ENCODE peak calls at places on chromosomes 1 and 21, in six cellular contexts. One of them, this sample, is unnamed.

GRCh38 chr1:166165661-166166399 is 971 bp downstream of the FAM78B start:
- DNase-seq in fibroblast of mammary gland: peak
- DNase-seq in astrocyte: peak
- DNase-seq in mammary epithelial cell: peak
- DNase-seq in GM06990: peak
- DNase-seq in dorsolateral prefrontal cortex: peak
- DNase-seq in this sample: peak

GRCh38 chr1:56190975-56191768 is 388.2 kb downstream of the PLPP3 start:
- DNase-seq in fibroblast of mammary gland: peak
- DNase-seq in astrocyte: peak
- DNase-seq in mammary epithelial cell: no peak
- DNase-seq in GM06990: no peak
- DNase-seq in dorsolateral prefrontal cortex: no peak
- DNase-seq in this sample: peak

GRCh38 chr1:3717041-3717714 is 35.1 kb upstream of the CCDC27 start:
- DNase-seq in fibroblast of mammary gland: no peak
- DNase-seq in astrocyte: no peak
- DNase-seq in mammary epithelial cell: peak
- DNase-seq in GM06990: no peak
- DNase-seq in dorsolateral prefrontal cortex: no peak
- DNase-seq in this sample: no peak

GRCh38 chr1:39622427-39622826 is 17.0 kb downstream of the HEYL start:
- DNase-seq in fibroblast of mammary gland: no peak
- DNase-seq in astrocyte: no peak
- DNase-seq in mammary epithelial cell: no peak
- DNase-seq in GM06990: no peak
- DNase-seq in dorsolateral prefrontal cortex: no peak
- DNase-seq in this sample: no peak

GRCh38 chr21:14825405-14826032 is 239.3 kb downstream of the NRIP1 start:
- DNase-seq in fibroblast of mammary gland: no peak
- DNase-seq in astrocyte: no peak
- DNase-seq in mammary epithelial cell: no peak
- DNase-seq in GM06990: peak
- DNase-seq in dorsolateral prefrontal cortex: no peak
- DNase-seq in this sample: no peak

GRCh38 chr1:15426492-15427279 is 11.6 kb upstream of the CTRC start:
- DNase-seq in fibroblast of mammary gland: peak
- DNase-seq in astrocyte: peak
- DNase-seq in mammary epithelial cell: no peak
- DNase-seq in GM06990: no peak
- DNase-seq in dorsolateral prefrontal cortex: no peak
- DNase-seq in this sample: no peak

GRCh38 chr21:36535618-36536241 is 55.8 kb upstream of the CLDN14 start:
- DNase-seq in fibroblast of mammary gland: no peak
- DNase-seq in astrocyte: no peak
- DNase-seq in mammary epithelial cell: peak
- DNase-seq in GM06990: peak
- DNase-seq in dorsolateral prefrontal cortex: no peak
- DNase-seq in this sample: no peak

GRCh38 chr1:63982201-63982600 is 208.4 kb downstream of the ROR1 start:
- DNase-seq in fibroblast of mammary gland: no peak
- DNase-seq in astrocyte: peak
- DNase-seq in mammary epithelial cell: no peak
- DNase-seq in GM06990: no peak
- DNase-seq in dorsolateral prefrontal cortex: no peak
- DNase-seq in this sample: no peak

GRCh38 chr1:55854911-55855310 is 639.7 kb upstream of the USP24 start:
- DNase-seq in fibroblast of mammary gland: no peak
- DNase-seq in astrocyte: peak
- DNase-seq in mammary epithelial cell: no peak
- DNase-seq in GM06990: no peak
- DNase-seq in dorsolateral prefrontal cortex: no peak
- DNase-seq in this sample: peak

GRCh38 chr1:188949701-188950100 is 1528.0 kb downstream of the BRINP3 start:
- DNase-seq in fibroblast of mammary gland: no peak
- DNase-seq in astrocyte: no peak
- DNase-seq in mammary epithelial cell: no peak
- DNase-seq in GM06990: no peak
- DNase-seq in dorsolateral prefrontal cortex: no peak
- DNase-seq in this sample: no peak

GRCh38 chr1:110600716-110601115 is 5.4 kb downstream of the KCNA2 start:
- DNase-seq in fibroblast of mammary gland: no peak
- DNase-seq in astrocyte: no peak
- DNase-seq in mammary epithelial cell: no peak
- DNase-seq in GM06990: no peak
- DNase-seq in dorsolateral prefrontal cortex: no peak
- DNase-seq in this sample: no peak

GRCh38 chr1:204220217-204220616 is 6.4 kb upstream of the GOLT1A start:
- DNase-seq in fibroblast of mammary gland: no peak
- DNase-seq in astrocyte: no peak
- DNase-seq in mammary epithelial cell: no peak
- DNase-seq in GM06990: no peak
- DNase-seq in dorsolateral prefrontal cortex: no peak
- DNase-seq in this sample: peak

GRCh38 chr1:36580524-36580923 is 97.8 kb upstream of the CSF3R start:
- DNase-seq in fibroblast of mammary gland: no peak
- DNase-seq in astrocyte: no peak
- DNase-seq in mammary epithelial cell: no peak
- DNase-seq in GM06990: no peak
- DNase-seq in dorsolateral prefrontal cortex: no peak
- DNase-seq in this sample: no peak

GRCh38 chr1:56200446-56200845 is 378.9 kb downstream of the PLPP3 start:
- DNase-seq in fibroblast of mammary gland: peak
- DNase-seq in astrocyte: no peak
- DNase-seq in mammary epithelial cell: no peak
- DNase-seq in GM06990: no peak
- DNase-seq in dorsolateral prefrontal cortex: no peak
- DNase-seq in this sample: no peak

GRCh38 chr21:39720126-39720778 is 24.7 kb upstream of the IGSF5 start:
- DNase-seq in fibroblast of mammary gland: peak
- DNase-seq in astrocyte: no peak
- DNase-seq in mammary epithelial cell: no peak
- DNase-seq in GM06990: no peak
- DNase-seq in dorsolateral prefrontal cortex: no peak
- DNase-seq in this sample: peak

GRCh38 chr1:46394872-46395465 is 852 bp downstream of the FAAH start:
- DNase-seq in fibroblast of mammary gland: no peak
- DNase-seq in astrocyte: no peak
- DNase-seq in mammary epithelial cell: no peak
- DNase-seq in GM06990: no peak
- DNase-seq in dorsolateral prefrontal cortex: no peak
- DNase-seq in this sample: no peak

GRCh38 chr1:111990026-111990877 is 784 bp upstream of the KCND3 start:
- DNase-seq in fibroblast of mammary gland: no peak
- DNase-seq in astrocyte: no peak
- DNase-seq in mammary epithelial cell: peak
- DNase-seq in GM06990: peak
- DNase-seq in dorsolateral prefrontal cortex: no peak
- DNase-seq in this sample: peak

GRCh38 chr1:111989531-111990025 is at the start of gene KCND3:
- DNase-seq in fibroblast of mammary gland: peak
- DNase-seq in astrocyte: no peak
- DNase-seq in mammary epithelial cell: peak
- DNase-seq in GM06990: peak
- DNase-seq in dorsolateral prefrontal cortex: no peak
- DNase-seq in this sample: peak

GRCh38 chr1:111988743-111989453 is 570 bp downstream of the KCND3 start:
- DNase-seq in fibroblast of mammary gland: no peak
- DNase-seq in astrocyte: no peak
- DNase-seq in mammary epithelial cell: no peak
- DNase-seq in GM06990: no peak
- DNase-seq in dorsolateral prefrontal cortex: no peak
- DNase-seq in this sample: no peak

GRCh38 chr1:111987502-111987901 is 2.0 kb downstream of the KCND3 start:
- DNase-seq in fibroblast of mammary gland: no peak
- DNase-seq in astrocyte: no peak
- DNase-seq in mammary epithelial cell: no peak
- DNase-seq in GM06990: no peak
- DNase-seq in dorsolateral prefrontal cortex: no peak
- DNase-seq in this sample: no peak

GRCh38 chr1:111988377-111988742 is 1.1 kb downstream of the KCND3 start:
- DNase-seq in fibroblast of mammary gland: no peak
- DNase-seq in astrocyte: no peak
- DNase-seq in mammary epithelial cell: no peak
- DNase-seq in GM06990: no peak
- DNase-seq in dorsolateral prefrontal cortex: no peak
- DNase-seq in this sample: no peak
- H3K4me3 ChIP-seq in fibroblast of mammary gland: no peak
- H3K4me3 ChIP-seq in astrocyte: no peak
- H3K4me3 ChIP-seq in mammary epithelial cell: no peak
- H3K4me3 ChIP-seq in GM06990: no peak
- H3K4me3 ChIP-seq in dorsolateral prefrontal cortex: peak
- H3K4me3 ChIP-seq in this sample: peak

GRCh38 chr1:35268282-35269189 is at the start of gene ZMYM4:
- DNase-seq in fibroblast of mammary gland: peak
- DNase-seq in astrocyte: peak
- DNase-seq in mammary epithelial cell: peak
- DNase-seq in GM06990: peak
- DNase-seq in dorsolateral prefrontal cortex: peak
- DNase-seq in this sample: peak
- TF ChIP-seq CTCF in fibroblast of mammary gland: no peak
- TF ChIP-seq CTCF in astrocyte: no peak
- TF ChIP-seq CTCF in mammary epithelial cell: no peak
- TF ChIP-seq CTCF in GM06990: peak
- TF ChIP-seq CTCF in dorsolateral prefrontal cortex: no peak
- TF ChIP-seq CTCF in this sample: no peak

DNA sequence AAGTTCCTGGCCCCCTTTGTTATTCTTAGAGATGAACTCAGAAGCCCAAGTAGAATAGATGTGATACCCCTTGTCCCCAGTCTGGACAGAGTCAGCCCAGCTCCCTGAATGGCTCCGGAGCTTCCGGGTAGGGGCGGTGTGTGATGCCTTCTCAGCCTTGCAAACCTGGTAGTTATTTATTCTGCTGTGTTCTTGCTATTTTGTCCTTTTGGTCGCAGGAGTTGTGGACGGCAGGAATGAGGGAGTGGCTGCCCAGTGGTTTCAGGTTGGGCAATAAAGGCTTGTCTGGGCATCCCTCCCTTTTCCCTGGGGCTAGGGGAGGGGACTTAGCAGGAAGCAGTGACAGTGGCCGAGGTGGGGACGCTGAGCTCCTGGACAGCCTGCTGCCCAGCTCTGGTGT is 2.8 kb downstream of the PTPRU start:
- DNase-seq in fibroblast of mammary gland: no peak
- DNase-seq in astrocyte: no peak
- DNase-seq in mammary epithelial cell: peak
- DNase-seq in GM06990: no peak
- DNase-seq in dorsolateral prefrontal cortex: no peak
- DNase-seq in this sample: peak
- H3K4me3 ChIP-seq in fibroblast of mammary gland: no peak
- H3K4me3 ChIP-seq in astrocyte: no peak
- H3K4me3 ChIP-seq in mammary epithelial cell: peak
- H3K4me3 ChIP-seq in GM06990: no peak
- H3K4me3 ChIP-seq in dorsolateral prefrontal cortex: no peak
- H3K4me3 ChIP-seq in this sample: no peak

DNA sequence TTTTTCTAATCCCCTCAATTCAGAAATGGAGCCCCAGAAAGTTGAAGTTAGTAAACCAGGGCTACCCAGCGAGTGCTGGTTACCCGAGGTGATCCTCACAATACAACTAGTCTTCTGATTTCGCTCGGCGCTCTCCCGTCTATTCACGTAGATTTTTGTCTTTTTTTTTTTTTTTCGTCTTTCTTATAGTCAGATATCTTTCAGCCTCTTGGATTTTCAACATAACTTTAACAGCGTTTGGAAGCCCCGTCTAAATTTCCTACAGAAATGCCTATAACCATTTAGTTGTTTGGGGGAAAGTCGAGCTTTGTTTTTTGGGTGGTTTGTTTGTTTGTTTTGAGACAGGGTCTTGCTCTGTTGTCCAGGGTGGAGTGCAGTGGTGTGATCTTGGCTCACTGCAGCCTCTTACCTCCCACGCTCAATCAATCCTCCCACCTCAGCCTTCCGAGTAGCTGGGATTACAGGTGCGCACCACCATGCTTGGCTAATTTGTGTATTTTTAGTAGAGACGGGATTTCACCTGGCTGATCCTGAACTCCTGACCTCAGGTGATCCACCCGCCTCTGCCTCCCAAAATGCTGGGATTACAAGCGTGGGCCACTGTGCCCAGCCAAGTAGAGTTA is 818 bp upstream of the TMEM50B start:
- DNase-seq in fibroblast of mammary gland: no peak
- DNase-seq in astrocyte: no peak
- DNase-seq in mammary epithelial cell: no peak
- DNase-seq in GM06990: no peak
- DNase-seq in dorsolateral prefrontal cortex: no peak
- DNase-seq in this sample: no peak
- TF ChIP-seq CTCF in fibroblast of mammary gland: no peak
- TF ChIP-seq CTCF in astrocyte: no peak
- TF ChIP-seq CTCF in mammary epithelial cell: no peak
- TF ChIP-seq CTCF in GM06990: no peak
- TF ChIP-seq CTCF in dorsolateral prefrontal cortex: no peak
- TF ChIP-seq CTCF in this sample: no peak